ENCODE peak calls at places on chromosomes 6 and 20, in eight cellular contexts. X is A549, H is BE2C, O is DMS53, Y is hypothalamus, M is EL, P is NCI-H1092 treated with DMSO at 0.1 percent for 48 hours, T is esophagus squamous epithelium. Q is an unnamed sample.

GRCh38 chr6:33172307-33173227 is 19.7 kb downstream of the COL11A2 start:
- DNase-seq in X (peak), H (peak), O (peak), Y (no peak), M (peak), P (no peak), T (no peak), Q (no peak)

GRCh38 chr20:41230136-41230535 is 87.4 kb downstream of the ZHX3 start:
- DNase-seq in X (no peak), H (no peak), O (no peak), Y (no peak), M (no peak), P (no peak), T (no peak), Q (no peak)

GRCh38 chr6:136525586-136526195 is 24.5 kb downstream of the MAP7 start:
- DNase-seq in X (no peak), H (peak), O (peak), Y (no peak), M (peak), P (peak), T (no peak), Q (no peak)

GRCh38 chr6:25006565-25007001 is 70.8 kb upstream of the RIPOR2 start:
- DNase-seq in X (no peak), H (no peak), O (peak), Y (no peak), M (no peak), P (no peak), T (peak), Q (peak)

GRCh38 chr20:23870461-23870860 is 9.1 kb downstream of the CST5 start:
- DNase-seq in X (no peak), H (no peak), O (no peak), Y (no peak), M (no peak), P (no peak), T (no peak), Q (no peak)

GRCh38 chr20:25378189-25378883 is 12.3 kb downstream of the ABHD12 start:
- DNase-seq in X (no peak), H (no peak), O (no peak), Y (no peak), M (no peak), P (no peak), T (no peak), Q (no peak)

GRCh38 chr6:124203106-124203811 is 399.6 kb downstream of the NKAIN2 start:
- DNase-seq in X (no peak), H (no peak), O (peak), Y (no peak), M (no peak), P (no peak), T (no peak), Q (peak)

GRCh38 chr20:46253391-46253790 is 54.9 kb downstream of the CDH22 start:
- DNase-seq in X (peak), H (peak), O (peak), Y (no peak), M (peak), P (no peak), T (no peak), Q (no peak)

GRCh38 chr6:97240222-97240621 is 42.8 kb downstream of the MMS22L start:
- DNase-seq in X (peak), H (no peak), O (peak), Y (no peak), M (peak), P (no peak), T (no peak), Q (no peak)

GRCh38 chr20:60600036-60600435 is 641.8 kb downstream of the CDH26 start:
- DNase-seq in X (no peak), H (no peak), O (no peak), Y (no peak), M (no peak), P (no peak), T (no peak), Q (no peak)

GRCh38 chr6:34260576-34261267 is 11.9 kb upstream of the SMIM29 start:
- DNase-seq in X (no peak), H (peak), O (no peak), Y (no peak), M (no peak), P (no peak), T (no peak), Q (no peak)

GRCh38 chr6:143545976-143546547 is 34.5 kb upstream of the FUCA2 start:
- DNase-seq in X (no peak), H (no peak), O (no peak), Y (no peak), M (peak), P (no peak), T (no peak), Q (no peak)

GRCh38 chr6:134621858-134622257 is 303.9 kb upstream of the SGK1 start:
- DNase-seq in X (no peak), H (no peak), O (no peak), Y (no peak), M (no peak), P (no peak), T (no peak), Q (peak)

GRCh38 chr6:6865601-6866000 is 242.2 kb upstream of the RREB1 start:
- DNase-seq in X (no peak), H (no peak), O (no peak), Y (no peak), M (no peak), P (no peak), T (no peak), Q (no peak)

GRCh38 chr6:27275025-27275956 is 27.8 kb downstream of the PRSS16 start:
- DNase-seq in X (no peak), H (no peak), O (no peak), Y (no peak), M (peak), P (no peak), T (no peak), Q (no peak)

GRCh38 chr20:53677447-53678314 is 84.0 kb upstream of the ZNF217 start:
- DNase-seq in X (peak), H (peak), O (no peak), Y (no peak), M (no peak), P (no peak), T (no peak), Q (no peak)

GRCh38 chr20:8722277-8722928 is 346.5 kb upstream of the PLCB4 start:
- DNase-seq in X (peak), H (peak), O (peak), Y (peak), M (peak), P (peak), T (no peak), Q (peak)

GRCh38 chr6:3489032-3489757 is 32.3 kb upstream of the SLC22A23 start:
- DNase-seq in X (no peak), H (no peak), O (no peak), Y (no peak), M (peak), P (no peak), T (no peak), Q (peak)

GRCh38 chr6:144234935-144235334 is 50.2 kb upstream of the UTRN start:
- DNase-seq in X (no peak), H (no peak), O (no peak), Y (no peak), M (no peak), P (no peak), T (no peak), Q (no peak)

GRCh38 chr6:32436995-32437836 is 2.5 kb upstream of the HLA-DRA start:
- DNase-seq in X (no peak), H (no peak), O (no peak), Y (no peak), M (no peak), P (no peak), T (no peak), Q (no peak)

GRCh38 chr6:147204060-147204785 is at the start of gene STXBP5:
- DNase-seq in X (no peak), H (peak), O (peak), Y (peak), M (peak), P (peak), T (no peak), Q (peak)

GRCh38 chr6:16322666-16323312 is 84.4 kb downstream of the GMPR start:
- DNase-seq in X (no peak), H (no peak), O (peak), Y (no peak), M (peak), P (peak), T (no peak), Q (no peak)

GRCh38 chr6:94251878-94252277 is 832.5 kb upstream of the EPHA7 start:
- DNase-seq in X (no peak), H (no peak), O (no peak), Y (no peak), M (no peak), P (no peak), T (no peak), Q (no peak)

GRCh38 chr6:98295776-98296175 is 538.6 kb upstream of the POU3F2 start:
- DNase-seq in X (no peak), H (no peak), O (no peak), Y (no peak), M (no peak), P (no peak), T (no peak), Q (no peak)

GRCh38 chr6:2498224-2498623 is 252.5 kb downstream of the MYLK4 start:
- DNase-seq in X (no peak), H (no peak), O (peak), Y (peak), M (no peak), P (no peak), T (no peak), Q (no peak)

GRCh38 chr6:137881522-137881886 is 14.4 kb downstream of the TNFAIP3 start:
- DNase-seq in X (no peak), H (no peak), O (no peak), Y (no peak), M (no peak), P (no peak), T (no peak), Q (no peak)

GRCh38 chr6:113306552-113307145 is 550.5 kb upstream of the MARCKS start:
- DNase-seq in X (peak), H (peak), O (peak), Y (no peak), M (peak), P (peak), T (no peak), Q (no peak)